ENCODE peak calls at places on chromosome 9, in eight cellular contexts. One of them, this sample, is unnamed.

GRCh38 chr9:112719696-112720095 is 1.8 kb upstream of the INIP start:
- DNase-seq in activated CD8-positive, alpha-beta memory T cell treated with anti-CD3 and anti-CD28 coated beads for 1 hour: no peak
- DNase-seq in nephron progenitor cell: no peak
- DNase-seq in neural progenitor cell: no peak
- DNase-seq in HTR-8/SVneo: no peak
- DNase-seq in stimulated activated CD4-positive, alpha-beta T cell treated with anti-CD3 and anti-CD28 coated beads, Interleukin-4, amount 100 ng/mL, for 4 hours: no peak
- DNase-seq in germinal center: no peak
- DNase-seq in BJ: no peak
- DNase-seq in this sample: no peak

GRCh38 chr9:33138768-33139167 is 28.4 kb downstream of the B4GALT1 start:
- DNase-seq in activated CD8-positive, alpha-beta memory T cell treated with anti-CD3 and anti-CD28 coated beads for 1 hour: no peak
- DNase-seq in nephron progenitor cell: no peak
- DNase-seq in neural progenitor cell: no peak
- DNase-seq in HTR-8/SVneo: no peak
- DNase-seq in stimulated activated CD4-positive, alpha-beta T cell treated with anti-CD3 and anti-CD28 coated beads, Interleukin-4, amount 100 ng/mL, for 4 hours: no peak
- DNase-seq in germinal center: no peak
- DNase-seq in BJ: no peak
- DNase-seq in this sample: no peak

GRCh38 chr9:125810161-125810560 is 63.0 kb downstream of the PBX3 start:
- DNase-seq in activated CD8-positive, alpha-beta memory T cell treated with anti-CD3 and anti-CD28 coated beads for 1 hour: no peak
- DNase-seq in nephron progenitor cell: no peak
- DNase-seq in neural progenitor cell: no peak
- DNase-seq in HTR-8/SVneo: no peak
- DNase-seq in stimulated activated CD4-positive, alpha-beta T cell treated with anti-CD3 and anti-CD28 coated beads, Interleukin-4, amount 100 ng/mL, for 4 hours: no peak
- DNase-seq in germinal center: no peak
- DNase-seq in BJ: no peak
- DNase-seq in this sample: no peak

GRCh38 chr9:5718296-5719032 is 89.6 kb downstream of the RIC1 start:
- DNase-seq in activated CD8-positive, alpha-beta memory T cell treated with anti-CD3 and anti-CD28 coated beads for 1 hour: no peak
- DNase-seq in nephron progenitor cell: no peak
- DNase-seq in neural progenitor cell: no peak
- DNase-seq in HTR-8/SVneo: no peak
- DNase-seq in stimulated activated CD4-positive, alpha-beta T cell treated with anti-CD3 and anti-CD28 coated beads, Interleukin-4, amount 100 ng/mL, for 4 hours: no peak
- DNase-seq in germinal center: no peak
- DNase-seq in BJ: peak
- DNase-seq in this sample: no peak

GRCh38 chr9:618478-618877 is 223.0 kb upstream of the DMRT1 start:
- DNase-seq in activated CD8-positive, alpha-beta memory T cell treated with anti-CD3 and anti-CD28 coated beads for 1 hour: no peak
- DNase-seq in nephron progenitor cell: no peak
- DNase-seq in neural progenitor cell: no peak
- DNase-seq in HTR-8/SVneo: no peak
- DNase-seq in stimulated activated CD4-positive, alpha-beta T cell treated with anti-CD3 and anti-CD28 coated beads, Interleukin-4, amount 100 ng/mL, for 4 hours: no peak
- DNase-seq in germinal center: no peak
- DNase-seq in BJ: no peak
- DNase-seq in this sample: no peak

GRCh38 chr9:21993893-21994525 is at the start of gene CDKN2A:
- DNase-seq in activated CD8-positive, alpha-beta memory T cell treated with anti-CD3 and anti-CD28 coated beads for 1 hour: no peak
- DNase-seq in nephron progenitor cell: peak
- DNase-seq in neural progenitor cell: peak
- DNase-seq in HTR-8/SVneo: no peak
- DNase-seq in stimulated activated CD4-positive, alpha-beta T cell treated with anti-CD3 and anti-CD28 coated beads, Interleukin-4, amount 100 ng/mL, for 4 hours: no peak
- DNase-seq in germinal center: peak
- DNase-seq in BJ: no peak
- DNase-seq in this sample: peak

GRCh38 chr9:94056442-94056974 is 27.8 kb upstream of the PTPDC1 start:
- DNase-seq in activated CD8-positive, alpha-beta memory T cell treated with anti-CD3 and anti-CD28 coated beads for 1 hour: no peak
- DNase-seq in nephron progenitor cell: no peak
- DNase-seq in neural progenitor cell: no peak
- DNase-seq in HTR-8/SVneo: no peak
- DNase-seq in stimulated activated CD4-positive, alpha-beta T cell treated with anti-CD3 and anti-CD28 coated beads, Interleukin-4, amount 100 ng/mL, for 4 hours: no peak
- DNase-seq in germinal center: no peak
- DNase-seq in BJ: peak
- DNase-seq in this sample: no peak

GRCh38 chr9:78261403-78262001 is 25.6 kb downstream of the CEP78 start:
- DNase-seq in activated CD8-positive, alpha-beta memory T cell treated with anti-CD3 and anti-CD28 coated beads for 1 hour: no peak
- DNase-seq in nephron progenitor cell: no peak
- DNase-seq in neural progenitor cell: no peak
- DNase-seq in HTR-8/SVneo: no peak
- DNase-seq in stimulated activated CD4-positive, alpha-beta T cell treated with anti-CD3 and anti-CD28 coated beads, Interleukin-4, amount 100 ng/mL, for 4 hours: no peak
- DNase-seq in germinal center: peak
- DNase-seq in BJ: no peak
- DNase-seq in this sample: peak

GRCh38 chr9:27683181-27683580 is 109.9 kb upstream of the C9orf72 start:
- DNase-seq in activated CD8-positive, alpha-beta memory T cell treated with anti-CD3 and anti-CD28 coated beads for 1 hour: no peak
- DNase-seq in nephron progenitor cell: no peak
- DNase-seq in neural progenitor cell: no peak
- DNase-seq in HTR-8/SVneo: no peak
- DNase-seq in stimulated activated CD4-positive, alpha-beta T cell treated with anti-CD3 and anti-CD28 coated beads, Interleukin-4, amount 100 ng/mL, for 4 hours: no peak
- DNase-seq in germinal center: no peak
- DNase-seq in BJ: no peak
- DNase-seq in this sample: no peak

GRCh38 chr9:133351908-133352634 is 4.1 kb downstream of the RPL7A start:
- DNase-seq in activated CD8-positive, alpha-beta memory T cell treated with anti-CD3 and anti-CD28 coated beads for 1 hour: no peak
- DNase-seq in nephron progenitor cell: peak
- DNase-seq in neural progenitor cell: peak
- DNase-seq in HTR-8/SVneo: peak
- DNase-seq in stimulated activated CD4-positive, alpha-beta T cell treated with anti-CD3 and anti-CD28 coated beads, Interleukin-4, amount 100 ng/mL, for 4 hours: peak
- DNase-seq in germinal center: peak
- DNase-seq in BJ: no peak
- DNase-seq in this sample: no peak

GRCh38 chr9:136761545-136761981 is 2.8 kb downstream of the LCN15 start:
- DNase-seq in activated CD8-positive, alpha-beta memory T cell treated with anti-CD3 and anti-CD28 coated beads for 1 hour: no peak
- DNase-seq in nephron progenitor cell: no peak
- DNase-seq in neural progenitor cell: no peak
- DNase-seq in HTR-8/SVneo: no peak
- DNase-seq in stimulated activated CD4-positive, alpha-beta T cell treated with anti-CD3 and anti-CD28 coated beads, Interleukin-4, amount 100 ng/mL, for 4 hours: no peak
- DNase-seq in germinal center: no peak
- DNase-seq in BJ: no peak
- DNase-seq in this sample: no peak

GRCh38 chr9:93064392-93065124 is 6.1 kb downstream of the SUSD3 start:
- DNase-seq in activated CD8-positive, alpha-beta memory T cell treated with anti-CD3 and anti-CD28 coated beads for 1 hour: peak
- DNase-seq in nephron progenitor cell: no peak
- DNase-seq in neural progenitor cell: no peak
- DNase-seq in HTR-8/SVneo: no peak
- DNase-seq in stimulated activated CD4-positive, alpha-beta T cell treated with anti-CD3 and anti-CD28 coated beads, Interleukin-4, amount 100 ng/mL, for 4 hours: peak
- DNase-seq in germinal center: peak
- DNase-seq in BJ: no peak
- DNase-seq in this sample: no peak

GRCh38 chr9:133144142-133144886 is 19.4 kb downstream of the GBGT1 start:
- DNase-seq in activated CD8-positive, alpha-beta memory T cell treated with anti-CD3 and anti-CD28 coated beads for 1 hour: peak
- DNase-seq in nephron progenitor cell: peak
- DNase-seq in neural progenitor cell: peak
- DNase-seq in HTR-8/SVneo: no peak
- DNase-seq in stimulated activated CD4-positive, alpha-beta T cell treated with anti-CD3 and anti-CD28 coated beads, Interleukin-4, amount 100 ng/mL, for 4 hours: peak
- DNase-seq in germinal center: peak
- DNase-seq in BJ: no peak
- DNase-seq in this sample: peak

GRCh38 chr9:642014-642413 is 199.5 kb upstream of the DMRT1 start:
- DNase-seq in activated CD8-positive, alpha-beta memory T cell treated with anti-CD3 and anti-CD28 coated beads for 1 hour: no peak
- DNase-seq in nephron progenitor cell: no peak
- DNase-seq in neural progenitor cell: peak
- DNase-seq in HTR-8/SVneo: no peak
- DNase-seq in stimulated activated CD4-positive, alpha-beta T cell treated with anti-CD3 and anti-CD28 coated beads, Interleukin-4, amount 100 ng/mL, for 4 hours: no peak
- DNase-seq in germinal center: no peak
- DNase-seq in BJ: no peak
- DNase-seq in this sample: no peak

GRCh38 chr9:111287127-111287526 is 42.9 kb downstream of the OR2K2 start:
- DNase-seq in activated CD8-positive, alpha-beta memory T cell treated with anti-CD3 and anti-CD28 coated beads for 1 hour: no peak
- DNase-seq in nephron progenitor cell: no peak
- DNase-seq in neural progenitor cell: peak
- DNase-seq in HTR-8/SVneo: peak
- DNase-seq in stimulated activated CD4-positive, alpha-beta T cell treated with anti-CD3 and anti-CD28 coated beads, Interleukin-4, amount 100 ng/mL, for 4 hours: no peak
- DNase-seq in germinal center: no peak
- DNase-seq in BJ: peak
- DNase-seq in this sample: no peak

GRCh38 chr9:127033784-127034183 is 88.7 kb downstream of the ANGPTL2 start:
- DNase-seq in activated CD8-positive, alpha-beta memory T cell treated with anti-CD3 and anti-CD28 coated beads for 1 hour: no peak
- DNase-seq in nephron progenitor cell: no peak
- DNase-seq in neural progenitor cell: no peak
- DNase-seq in HTR-8/SVneo: peak
- DNase-seq in stimulated activated CD4-positive, alpha-beta T cell treated with anti-CD3 and anti-CD28 coated beads, Interleukin-4, amount 100 ng/mL, for 4 hours: no peak
- DNase-seq in germinal center: no peak
- DNase-seq in BJ: no peak
- DNase-seq in this sample: no peak

GRCh38 chr9:5957166-5957565 is 58.3 kb downstream of the RANBP6 start:
- DNase-seq in activated CD8-positive, alpha-beta memory T cell treated with anti-CD3 and anti-CD28 coated beads for 1 hour: no peak
- DNase-seq in nephron progenitor cell: no peak
- DNase-seq in neural progenitor cell: no peak
- DNase-seq in HTR-8/SVneo: no peak
- DNase-seq in stimulated activated CD4-positive, alpha-beta T cell treated with anti-CD3 and anti-CD28 coated beads, Interleukin-4, amount 100 ng/mL, for 4 hours: no peak
- DNase-seq in germinal center: no peak
- DNase-seq in BJ: no peak
- DNase-seq in this sample: no peak

GRCh38 chr9:72623156-72623555 is 101.7 kb downstream of the TMC1 start:
- DNase-seq in activated CD8-positive, alpha-beta memory T cell treated with anti-CD3 and anti-CD28 coated beads for 1 hour: no peak
- DNase-seq in nephron progenitor cell: no peak
- DNase-seq in neural progenitor cell: no peak
- DNase-seq in HTR-8/SVneo: no peak
- DNase-seq in stimulated activated CD4-positive, alpha-beta T cell treated with anti-CD3 and anti-CD28 coated beads, Interleukin-4, amount 100 ng/mL, for 4 hours: no peak
- DNase-seq in germinal center: no peak
- DNase-seq in BJ: no peak
- DNase-seq in this sample: no peak

GRCh38 chr9:101561740-101562139 is 28.1 kb downstream of the RNF20 start:
- DNase-seq in activated CD8-positive, alpha-beta memory T cell treated with anti-CD3 and anti-CD28 coated beads for 1 hour: no peak
- DNase-seq in nephron progenitor cell: no peak
- DNase-seq in neural progenitor cell: no peak
- DNase-seq in HTR-8/SVneo: no peak
- DNase-seq in stimulated activated CD4-positive, alpha-beta T cell treated with anti-CD3 and anti-CD28 coated beads, Interleukin-4, amount 100 ng/mL, for 4 hours: no peak
- DNase-seq in germinal center: no peak
- DNase-seq in BJ: no peak
- DNase-seq in this sample: no peak

GRCh38 chr9:76537150-76537646 is 78.2 kb downstream of the GCNT1 start:
- DNase-seq in activated CD8-positive, alpha-beta memory T cell treated with anti-CD3 and anti-CD28 coated beads for 1 hour: no peak
- DNase-seq in nephron progenitor cell: no peak
- DNase-seq in neural progenitor cell: peak
- DNase-seq in HTR-8/SVneo: no peak
- DNase-seq in stimulated activated CD4-positive, alpha-beta T cell treated with anti-CD3 and anti-CD28 coated beads, Interleukin-4, amount 100 ng/mL, for 4 hours: no peak
- DNase-seq in germinal center: no peak
- DNase-seq in BJ: no peak
- DNase-seq in this sample: no peak

GRCh38 chr9:135850737-135851136 is 56.6 kb downstream of the CAMSAP1 start:
- DNase-seq in activated CD8-positive, alpha-beta memory T cell treated with anti-CD3 and anti-CD28 coated beads for 1 hour: no peak
- DNase-seq in nephron progenitor cell: no peak
- DNase-seq in neural progenitor cell: no peak
- DNase-seq in HTR-8/SVneo: no peak
- DNase-seq in stimulated activated CD4-positive, alpha-beta T cell treated with anti-CD3 and anti-CD28 coated beads, Interleukin-4, amount 100 ng/mL, for 4 hours: peak
- DNase-seq in germinal center: no peak
- DNase-seq in BJ: no peak
- DNase-seq in this sample: no peak

GRCh38 chr9:69805962-69806633 is 14.5 kb upstream of the CFAP95 start:
- DNase-seq in activated CD8-positive, alpha-beta memory T cell treated with anti-CD3 and anti-CD28 coated beads for 1 hour: no peak
- DNase-seq in nephron progenitor cell: no peak
- DNase-seq in neural progenitor cell: no peak
- DNase-seq in HTR-8/SVneo: no peak
- DNase-seq in stimulated activated CD4-positive, alpha-beta T cell treated with anti-CD3 and anti-CD28 coated beads, Interleukin-4, amount 100 ng/mL, for 4 hours: no peak
- DNase-seq in germinal center: no peak
- DNase-seq in BJ: no peak
- DNase-seq in this sample: no peak

GRCh38 chr9:132006657-132007370 is 72.9 kb downstream of the MED27 start:
- DNase-seq in activated CD8-positive, alpha-beta memory T cell treated with anti-CD3 and anti-CD28 coated beads for 1 hour: no peak
- DNase-seq in nephron progenitor cell: no peak
- DNase-seq in neural progenitor cell: no peak
- DNase-seq in HTR-8/SVneo: no peak
- DNase-seq in stimulated activated CD4-positive, alpha-beta T cell treated with anti-CD3 and anti-CD28 coated beads, Interleukin-4, amount 100 ng/mL, for 4 hours: no peak
- DNase-seq in germinal center: no peak
- DNase-seq in BJ: no peak
- DNase-seq in this sample: peak

GRCh38 chr9:94210616-94211603 is 48.2 kb upstream of the ZNF169 start:
- DNase-seq in activated CD8-positive, alpha-beta memory T cell treated with anti-CD3 and anti-CD28 coated beads for 1 hour: no peak
- DNase-seq in nephron progenitor cell: no peak
- DNase-seq in neural progenitor cell: no peak
- DNase-seq in HTR-8/SVneo: no peak
- DNase-seq in stimulated activated CD4-positive, alpha-beta T cell treated with anti-CD3 and anti-CD28 coated beads, Interleukin-4, amount 100 ng/mL, for 4 hours: no peak
- DNase-seq in germinal center: no peak
- DNase-seq in BJ: no peak
- DNase-seq in this sample: no peak

GRCh38 chr9:70998962-70999361 is 122.5 kb downstream of the TRPM3 start:
- DNase-seq in activated CD8-positive, alpha-beta memory T cell treated with anti-CD3 and anti-CD28 coated beads for 1 hour: no peak
- DNase-seq in nephron progenitor cell: no peak
- DNase-seq in neural progenitor cell: no peak
- DNase-seq in HTR-8/SVneo: no peak
- DNase-seq in stimulated activated CD4-positive, alpha-beta T cell treated with anti-CD3 and anti-CD28 coated beads, Interleukin-4, amount 100 ng/mL, for 4 hours: no peak
- DNase-seq in germinal center: no peak
- DNase-seq in BJ: no peak
- DNase-seq in this sample: no peak

GRCh38 chr9:115913666-115914065 is 239.9 kb upstream of the PAPPA start:
- DNase-seq in activated CD8-positive, alpha-beta memory T cell treated with anti-CD3 and anti-CD28 coated beads for 1 hour: no peak
- DNase-seq in nephron progenitor cell: no peak
- DNase-seq in neural progenitor cell: no peak
- DNase-seq in HTR-8/SVneo: no peak
- DNase-seq in stimulated activated CD4-positive, alpha-beta T cell treated with anti-CD3 and anti-CD28 coated beads, Interleukin-4, amount 100 ng/mL, for 4 hours: no peak
- DNase-seq in germinal center: no peak
- DNase-seq in BJ: no peak
- DNase-seq in this sample: no peak

GRCh38 chr9:93295456-93296076 is 111.6 kb downstream of the WNK2 start:
- DNase-seq in activated CD8-positive, alpha-beta memory T cell treated with anti-CD3 and anti-CD28 coated beads for 1 hour: no peak
- DNase-seq in nephron progenitor cell: no peak
- DNase-seq in neural progenitor cell: no peak
- DNase-seq in HTR-8/SVneo: no peak
- DNase-seq in stimulated activated CD4-positive, alpha-beta T cell treated with anti-CD3 and anti-CD28 coated beads, Interleukin-4, amount 100 ng/mL, for 4 hours: no peak
- DNase-seq in germinal center: peak
- DNase-seq in BJ: no peak
- DNase-seq in this sample: no peak

GRCh38 chr9:109110326-109111014 is 9.3 kb downstream of the TMEM245 start:
- DNase-seq in activated CD8-positive, alpha-beta memory T cell treated with anti-CD3 and anti-CD28 coated beads for 1 hour: no peak
- DNase-seq in nephron progenitor cell: no peak
- DNase-seq in neural progenitor cell: no peak
- DNase-seq in HTR-8/SVneo: no peak
- DNase-seq in stimulated activated CD4-positive, alpha-beta T cell treated with anti-CD3 and anti-CD28 coated beads, Interleukin-4, amount 100 ng/mL, for 4 hours: no peak
- DNase-seq in germinal center: no peak
- DNase-seq in BJ: no peak
- DNase-seq in this sample: no peak

GRCh38 chr9:91843093-91843492 is 106.9 kb downstream of the ROR2 start:
- DNase-seq in activated CD8-positive, alpha-beta memory T cell treated with anti-CD3 and anti-CD28 coated beads for 1 hour: no peak
- DNase-seq in nephron progenitor cell: no peak
- DNase-seq in neural progenitor cell: no peak
- DNase-seq in HTR-8/SVneo: no peak
- DNase-seq in stimulated activated CD4-positive, alpha-beta T cell treated with anti-CD3 and anti-CD28 coated beads, Interleukin-4, amount 100 ng/mL, for 4 hours: no peak
- DNase-seq in germinal center: no peak
- DNase-seq in BJ: no peak
- DNase-seq in this sample: no peak

GRCh38 chr9:124126571-124127289 is 115.2 kb downstream of the LHX2 start:
- DNase-seq in activated CD8-positive, alpha-beta memory T cell treated with anti-CD3 and anti-CD28 coated beads for 1 hour: peak
- DNase-seq in nephron progenitor cell: peak
- DNase-seq in neural progenitor cell: peak
- DNase-seq in HTR-8/SVneo: peak
- DNase-seq in stimulated activated CD4-positive, alpha-beta T cell treated with anti-CD3 and anti-CD28 coated beads, Interleukin-4, amount 100 ng/mL, for 4 hours: peak
- DNase-seq in germinal center: peak
- DNase-seq in BJ: no peak
- DNase-seq in this sample: peak

GRCh38 chr9:116491219-116491618 is 195.9 kb upstream of the TRIM32 start:
- DNase-seq in activated CD8-positive, alpha-beta memory T cell treated with anti-CD3 and anti-CD28 coated beads for 1 hour: no peak
- DNase-seq in nephron progenitor cell: no peak
- DNase-seq in neural progenitor cell: no peak
- DNase-seq in HTR-8/SVneo: no peak
- DNase-seq in stimulated activated CD4-positive, alpha-beta T cell treated with anti-CD3 and anti-CD28 coated beads, Interleukin-4, amount 100 ng/mL, for 4 hours: no peak
- DNase-seq in germinal center: no peak
- DNase-seq in BJ: no peak
- DNase-seq in this sample: no peak

GRCh38 chr9:111298831-111299603 is 31.0 kb downstream of the OR2K2 start:
- DNase-seq in activated CD8-positive, alpha-beta memory T cell treated with anti-CD3 and anti-CD28 coated beads for 1 hour: no peak
- DNase-seq in nephron progenitor cell: peak
- DNase-seq in neural progenitor cell: peak
- DNase-seq in HTR-8/SVneo: peak
- DNase-seq in stimulated activated CD4-positive, alpha-beta T cell treated with anti-CD3 and anti-CD28 coated beads, Interleukin-4, amount 100 ng/mL, for 4 hours: no peak
- DNase-seq in germinal center: peak
- DNase-seq in BJ: peak
- DNase-seq in this sample: peak

GRCh38 chr9:77011973-77012817 is 7.3 kb upstream of the FOXB2 start:
- DNase-seq in activated CD8-positive, alpha-beta memory T cell treated with anti-CD3 and anti-CD28 coated beads for 1 hour: peak
- DNase-seq in nephron progenitor cell: peak
- DNase-seq in neural progenitor cell: peak
- DNase-seq in HTR-8/SVneo: no peak
- DNase-seq in stimulated activated CD4-positive, alpha-beta T cell treated with anti-CD3 and anti-CD28 coated beads, Interleukin-4, amount 100 ng/mL, for 4 hours: peak
- DNase-seq in germinal center: peak
- DNase-seq in BJ: no peak
- DNase-seq in this sample: no peak

GRCh38 chr9:95024097-95024671 is 293.3 kb downstream of the FANCC start:
- DNase-seq in activated CD8-positive, alpha-beta memory T cell treated with anti-CD3 and anti-CD28 coated beads for 1 hour: no peak
- DNase-seq in nephron progenitor cell: no peak
- DNase-seq in neural progenitor cell: peak
- DNase-seq in HTR-8/SVneo: no peak
- DNase-seq in stimulated activated CD4-positive, alpha-beta T cell treated with anti-CD3 and anti-CD28 coated beads, Interleukin-4, amount 100 ng/mL, for 4 hours: no peak
- DNase-seq in germinal center: no peak
- DNase-seq in BJ: no peak
- DNase-seq in this sample: no peak

This sample was measured in NCI-H1092 treated with DMSO at 0.1 percent for 48 hours.